ENCODE peak calls at places on chromosomes 4 and X, in ten cellular contexts. D is activated T-cell treated with anti-CD3 and anti-CD28 coated beads for 1 hour; I is HCEC 1CT; V is GM12865; U is stimulated activated CD4-positive, alpha-beta T cell treated with anti-CD3 and anti-CD28 coated beads, Interleukin-1b, Interleukin-23, amount 100 ng/mL, for 24 hours; O is RWPE1; T is AML-193; S is M059J; M is nephron progenitor cell; H is NCI-H187 treated with DMSO at 0.1 percent for 48 hours. W is an unnamed sample.

GRCh38 chr4:42152507-42153504 is at the start of gene BEND4:
- DNase-seq in S (no peak), O (no peak), V (no peak), H (no peak), T (no peak), U (no peak), I (no peak), M (no peak), D (no peak), W (no peak)

GRCh38 chr4:139735381-139736256 is 70.0 kb downstream of the MGST2 start:
- DNase-seq in H (no peak), I (no peak), V (no peak), M (peak), O (no peak), D (no peak), S (no peak), U (no peak), T (no peak), W (peak)

GRCh38 chr4:6732441-6733357 is 16.7 kb downstream of the BLOC1S4 start:
- DNase-seq in U (no peak), M (no peak), V (no peak), I (peak), S (peak), O (peak), H (no peak), T (no peak), D (no peak), W (no peak)

GRCh38 chrX:119398974-119399771 is at the start of gene SLC25A43:
- DNase-seq in D (peak), S (peak), I (peak), T (no peak), M (peak), U (no peak), H (no peak), O (peak), V (peak), W (no peak)

GRCh38 chrX:150226223-150226965 is 136.7 kb upstream of the MAMLD1 start:
- DNase-seq in T (no peak), V (no peak), S (no peak), U (no peak), I (no peak), H (no peak), M (no peak), O (no peak), D (no peak), W (no peak)

GRCh38 chrX:141405486-141405877 is 163.2 kb upstream of the SPANXC start:
- DNase-seq in D (no peak), V (no peak), T (no peak), I (peak), S (peak), O (peak), M (no peak), U (no peak), H (no peak), W (no peak)

GRCh38 chr4:15327311-15328298 is 100.2 kb upstream of the C1QTNF7 start:
- DNase-seq in U (no peak), T (no peak), S (peak), M (no peak), D (no peak), I (peak), H (no peak), O (no peak), V (no peak), W (no peak)

GRCh38 chr4:105194328-105195231 is 47.9 kb downstream of the TET2 start:
- DNase-seq in U (no peak), H (no peak), D (no peak), O (no peak), M (no peak), T (no peak), S (no peak), V (peak), I (peak), W (no peak)

GRCh38 chr4:13654158-13654797 is 26.8 kb upstream of the BOD1L1 start:
- DNase-seq in H (no peak), I (peak), V (peak), U (peak), M (peak), T (peak), O (peak), S (peak), D (peak), W (peak)

GRCh38 chr4:151468715-151469696 is 60.0 kb downstream of the FHIP1A start:
- DNase-seq in O (peak), U (no peak), D (no peak), M (no peak), V (no peak), H (no peak), S (peak), I (no peak), T (no peak), W (no peak)

GRCh38 chrX:33252306-33252825 is 41.0 kb upstream of the DMD start:
- DNase-seq in S (no peak), T (no peak), U (no peak), O (no peak), M (no peak), I (peak), V (no peak), H (no peak), D (no peak), W (no peak)

GRCh38 chrX:129738466-129739308 is at the start of gene XPNPEP2:
- DNase-seq in O (no peak), T (no peak), H (no peak), D (no peak), V (no peak), U (no peak), M (no peak), S (no peak), I (peak), W (no peak)

GRCh38 chr4:37381040-37381668 is 136.6 kb downstream of the NWD2 start:
- DNase-seq in D (no peak), I (no peak), O (no peak), H (no peak), M (no peak), V (no peak), U (no peak), T (no peak), S (no peak), W (no peak)

GRCh38 chrX:74187211-74187610 is 116.8 kb upstream of the ZCCHC13 start:
- DNase-seq in H (no peak), O (no peak), M (no peak), D (no peak), U (no peak), V (no peak), S (peak), T (no peak), I (no peak), W (no peak)

GRCh38 chrX:46330981-46331380 is 214.2 kb downstream of the ZNF674 start:
- DNase-seq in U (no peak), V (no peak), S (no peak), M (no peak), T (no peak), D (no peak), O (no peak), H (no peak), I (no peak), W (no peak)

GRCh38 chr4:160546201-160546600 is 1443.3 kb downstream of the RAPGEF2 start:
- DNase-seq in I (no peak), D (no peak), H (no peak), S (peak), T (no peak), M (no peak), O (no peak), U (no peak), V (no peak), W (no peak)

GRCh38 chr4:21656832-21657231 is 291.7 kb downstream of the KCNIP4 start:
- DNase-seq in S (peak), D (no peak), U (no peak), I (no peak), H (no peak), T (no peak), O (peak), V (no peak), M (no peak), W (no peak)

W was measured in NCI-H1930.